ENCODE peak calls at places on chromosomes 3 and 15, in eight cellular contexts. One of them, this sample, is unnamed.

GRCh38 chr3:98574157-98574556 is 19.3 kb downstream of the CPOX start:
- DNase-seq in endothelial cell: no peak
- DNase-seq in CD4-positive, alpha-beta T cell: no peak
- DNase-seq in psoas muscle: no peak
- DNase-seq in epithelial cell of esophagus: no peak
- DNase-seq in MCF 10A: no peak
- DNase-seq in ovary: no peak
- DNase-seq in WTC11: no peak
- DNase-seq in this sample: no peak

GRCh38 chr3:56410576-56410975 is 57.7 kb downstream of the ERC2 start:
- DNase-seq in epithelial cell of esophagus: no peak
- DNase-seq in CD4-positive, alpha-beta T cell: no peak
- DNase-seq in endothelial cell: no peak
- DNase-seq in psoas muscle: no peak
- DNase-seq in WTC11: no peak
- DNase-seq in ovary: no peak
- DNase-seq in MCF 10A: no peak
- DNase-seq in this sample: no peak

GRCh38 chr15:67117356-67117755 is 52.0 kb downstream of the SMAD3 start:
- DNase-seq in psoas muscle: no peak
- DNase-seq in CD4-positive, alpha-beta T cell: no peak
- DNase-seq in ovary: no peak
- DNase-seq in WTC11: no peak
- DNase-seq in epithelial cell of esophagus: no peak
- DNase-seq in endothelial cell: no peak
- DNase-seq in MCF 10A: no peak
- DNase-seq in this sample: no peak

GRCh38 chr15:26864664-26865191 is 2.1 kb upstream of the GABRA5 start:
- DNase-seq in MCF 10A: no peak
- DNase-seq in ovary: no peak
- DNase-seq in epithelial cell of esophagus: peak
- DNase-seq in CD4-positive, alpha-beta T cell: no peak
- DNase-seq in psoas muscle: no peak
- DNase-seq in endothelial cell: peak
- DNase-seq in WTC11: peak
- DNase-seq in this sample: no peak

GRCh38 chr3:119279101-119279554 is 15.1 kb upstream of the ARHGAP31 start:
- DNase-seq in ovary: peak
- DNase-seq in WTC11: no peak
- DNase-seq in psoas muscle: no peak
- DNase-seq in MCF 10A: peak
- DNase-seq in endothelial cell: peak
- DNase-seq in epithelial cell of esophagus: no peak
- DNase-seq in CD4-positive, alpha-beta T cell: no peak
- DNase-seq in this sample: no peak

GRCh38 chr15:52980446-52980845 is 190.3 kb upstream of the ONECUT1 start:
- DNase-seq in WTC11: no peak
- DNase-seq in endothelial cell: no peak
- DNase-seq in MCF 10A: no peak
- DNase-seq in CD4-positive, alpha-beta T cell: no peak
- DNase-seq in ovary: no peak
- DNase-seq in epithelial cell of esophagus: no peak
- DNase-seq in psoas muscle: no peak
- DNase-seq in this sample: no peak

GRCh38 chr3:97235611-97236315 is 421.4 kb downstream of the EPHA6 start:
- DNase-seq in ovary: no peak
- DNase-seq in CD4-positive, alpha-beta T cell: no peak
- DNase-seq in psoas muscle: no peak
- DNase-seq in WTC11: no peak
- DNase-seq in epithelial cell of esophagus: peak
- DNase-seq in endothelial cell: no peak
- DNase-seq in MCF 10A: no peak
- DNase-seq in this sample: no peak

GRCh38 chr3:38640661-38641441 is 8.6 kb downstream of the SCN5A start:
- DNase-seq in psoas muscle: no peak
- DNase-seq in endothelial cell: no peak
- DNase-seq in WTC11: peak
- DNase-seq in epithelial cell of esophagus: no peak
- DNase-seq in ovary: no peak
- DNase-seq in MCF 10A: no peak
- DNase-seq in CD4-positive, alpha-beta T cell: no peak
- DNase-seq in this sample: no peak

DNA sequence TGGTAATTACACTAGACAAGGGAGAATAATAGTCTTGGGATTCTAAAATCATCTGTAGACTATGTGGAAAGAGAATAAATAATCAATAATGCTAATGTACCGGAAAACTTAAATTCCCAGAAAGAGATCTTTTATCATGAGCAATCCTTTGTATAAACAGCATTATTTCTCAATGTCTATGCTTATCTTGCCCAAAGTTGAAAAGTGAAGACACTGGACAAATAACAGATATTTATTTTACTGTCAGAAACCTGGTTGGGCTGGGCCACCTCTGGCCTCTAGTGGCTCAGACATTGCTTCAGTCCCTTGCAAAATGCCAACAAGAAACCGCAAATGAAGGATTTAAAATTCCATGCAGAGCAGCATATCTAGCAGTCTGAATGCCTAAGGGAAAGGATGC is 409.9 kb downstream of the FHIT start:
- DNase-seq in epithelial cell of esophagus: no peak
- DNase-seq in MCF 10A: peak
- DNase-seq in CD4-positive, alpha-beta T cell: no peak
- DNase-seq in WTC11: no peak
- DNase-seq in psoas muscle: no peak
- DNase-seq in endothelial cell: no peak
- DNase-seq in ovary: no peak
- DNase-seq in this sample: no peak
- TF ChIP-seq CTCF in epithelial cell of esophagus: no peak
- TF ChIP-seq CTCF in MCF 10A: no peak
- TF ChIP-seq CTCF in CD4-positive, alpha-beta T cell: no peak
- TF ChIP-seq CTCF in WTC11: no peak
- TF ChIP-seq CTCF in psoas muscle: no peak
- TF ChIP-seq CTCF in endothelial cell: no peak
- TF ChIP-seq CTCF in ovary: no peak
- TF ChIP-seq CTCF in this sample: no peak

GRCh38 chr15:80508783-80509182 is 104.6 kb downstream of the ARNT2 start:
- DNase-seq in MCF 10A: no peak
- DNase-seq in epithelial cell of esophagus: no peak
- DNase-seq in endothelial cell: no peak
- DNase-seq in psoas muscle: no peak
- DNase-seq in WTC11: no peak
- DNase-seq in ovary: no peak
- DNase-seq in CD4-positive, alpha-beta T cell: no peak
- DNase-seq in this sample: no peak

GRCh38 chr15:80517290-80517689 is 113.1 kb downstream of the ARNT2 start:
- DNase-seq in epithelial cell of esophagus: no peak
- DNase-seq in CD4-positive, alpha-beta T cell: no peak
- DNase-seq in ovary: no peak
- DNase-seq in endothelial cell: no peak
- DNase-seq in psoas muscle: no peak
- DNase-seq in MCF 10A: no peak
- DNase-seq in WTC11: no peak
- DNase-seq in this sample: no peak

GRCh38 chr15:80514071-80514780 is 110.0 kb downstream of the ARNT2 start:
- DNase-seq in MCF 10A: peak
- DNase-seq in ovary: no peak
- DNase-seq in epithelial cell of esophagus: no peak
- DNase-seq in psoas muscle: no peak
- DNase-seq in endothelial cell: no peak
- DNase-seq in CD4-positive, alpha-beta T cell: no peak
- DNase-seq in WTC11: no peak
- DNase-seq in this sample: no peak

GRCh38 chr15:80509800-80510199 is 105.6 kb downstream of the ARNT2 start:
- DNase-seq in MCF 10A: no peak
- DNase-seq in ovary: no peak
- DNase-seq in CD4-positive, alpha-beta T cell: no peak
- DNase-seq in epithelial cell of esophagus: no peak
- DNase-seq in WTC11: no peak
- DNase-seq in psoas muscle: no peak
- DNase-seq in endothelial cell: no peak
- DNase-seq in this sample: no peak

DNA sequence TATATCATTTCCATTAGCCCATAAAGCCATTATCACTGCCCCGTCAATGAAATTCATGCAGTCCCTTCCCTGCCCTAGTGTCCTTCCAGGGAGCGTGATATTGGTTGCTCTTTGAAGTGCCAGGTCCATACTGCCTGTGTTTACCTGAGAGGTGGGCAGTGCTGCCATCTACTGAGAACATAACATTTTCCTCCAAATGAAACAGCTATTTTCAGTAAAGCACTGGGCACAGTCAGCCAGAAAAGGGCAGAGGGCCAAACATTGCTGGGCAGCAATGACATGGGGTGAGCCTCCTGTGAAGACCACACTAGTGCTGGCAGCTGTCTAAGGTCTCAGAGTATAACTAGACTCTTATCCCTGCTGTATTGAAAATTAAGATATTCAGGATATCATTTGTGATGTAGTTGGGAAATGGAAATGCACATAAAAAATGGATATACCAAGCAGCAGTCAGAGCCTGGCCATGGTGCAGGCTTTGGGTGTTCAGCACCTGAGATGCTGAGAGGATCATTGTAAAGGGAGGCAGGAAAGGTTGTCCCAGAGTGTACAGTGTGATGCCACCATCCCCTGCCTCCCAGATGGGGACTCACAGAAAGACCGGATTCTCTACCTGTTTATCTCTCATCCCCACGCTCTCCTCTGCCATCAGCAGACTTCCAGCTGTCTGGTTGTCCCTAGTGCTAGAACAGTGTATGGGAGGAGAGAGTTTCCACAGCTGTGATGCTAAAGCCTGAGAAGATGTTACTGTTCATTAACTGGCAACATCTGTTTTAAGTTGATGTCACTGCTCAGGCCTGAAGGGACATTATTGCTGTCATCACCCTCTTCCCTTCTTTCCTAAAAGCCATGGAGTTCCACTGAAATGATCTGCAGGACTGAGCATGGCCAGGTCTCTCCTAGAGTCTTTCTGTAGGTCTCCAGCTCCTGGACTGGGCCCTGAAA is 108.8 kb downstream of the ARNT2 start:
- DNase-seq in MCF 10A: peak
- DNase-seq in psoas muscle: no peak
- DNase-seq in ovary: no peak
- DNase-seq in endothelial cell: no peak
- DNase-seq in CD4-positive, alpha-beta T cell: no peak
- DNase-seq in epithelial cell of esophagus: peak
- DNase-seq in WTC11: no peak
- DNase-seq in this sample: no peak
- TF ChIP-seq CTCF in MCF 10A: peak
- TF ChIP-seq CTCF in psoas muscle: no peak
- TF ChIP-seq CTCF in ovary: no peak
- TF ChIP-seq CTCF in endothelial cell: no peak
- TF ChIP-seq CTCF in CD4-positive, alpha-beta T cell: no peak
- TF ChIP-seq CTCF in epithelial cell of esophagus: peak
- TF ChIP-seq CTCF in WTC11: no peak
- TF ChIP-seq CTCF in this sample: no peak

GRCh38 chr15:66089049-66089448 is 164.5 kb downstream of the MEGF11 start:
- DNase-seq in epithelial cell of esophagus: no peak
- DNase-seq in MCF 10A: no peak
- DNase-seq in endothelial cell: no peak
- DNase-seq in WTC11: no peak
- DNase-seq in CD4-positive, alpha-beta T cell: no peak
- DNase-seq in psoas muscle: no peak
- DNase-seq in ovary: peak
- DNase-seq in this sample: no peak

GRCh38 chr15:66080791-66081475 is 172.6 kb downstream of the MEGF11 start:
- DNase-seq in psoas muscle: no peak
- DNase-seq in WTC11: peak
- DNase-seq in epithelial cell of esophagus: peak
- DNase-seq in MCF 10A: peak
- DNase-seq in CD4-positive, alpha-beta T cell: no peak
- DNase-seq in ovary: peak
- DNase-seq in endothelial cell: peak
- DNase-seq in this sample: peak

GRCh38 chr15:66084704-66085103 is 168.8 kb downstream of the MEGF11 start:
- DNase-seq in endothelial cell: no peak
- DNase-seq in MCF 10A: no peak
- DNase-seq in WTC11: no peak
- DNase-seq in ovary: no peak
- DNase-seq in epithelial cell of esophagus: no peak
- DNase-seq in CD4-positive, alpha-beta T cell: no peak
- DNase-seq in psoas muscle: no peak
- DNase-seq in this sample: no peak

GRCh38 chr15:66085128-66085527 is 168.4 kb downstream of the MEGF11 start:
- DNase-seq in CD4-positive, alpha-beta T cell: no peak
- DNase-seq in psoas muscle: no peak
- DNase-seq in epithelial cell of esophagus: no peak
- DNase-seq in WTC11: peak
- DNase-seq in endothelial cell: peak
- DNase-seq in ovary: no peak
- DNase-seq in MCF 10A: peak
- DNase-seq in this sample: no peak
- TF ChIP-seq CTCF in CD4-positive, alpha-beta T cell: no peak
- TF ChIP-seq CTCF in psoas muscle: no peak
- TF ChIP-seq CTCF in epithelial cell of esophagus: no peak
- TF ChIP-seq CTCF in WTC11: peak
- TF ChIP-seq CTCF in endothelial cell: peak
- TF ChIP-seq CTCF in ovary: no peak
- TF ChIP-seq CTCF in MCF 10A: no peak
- TF ChIP-seq CTCF in this sample: no peak

GRCh38 chr3:59103552-59103951 is 53.7 kb upstream of the CFAP20DC start:
- DNase-seq in ovary: no peak
- DNase-seq in CD4-positive, alpha-beta T cell: no peak
- DNase-seq in WTC11: no peak
- DNase-seq in epithelial cell of esophagus: no peak
- DNase-seq in psoas muscle: no peak
- DNase-seq in endothelial cell: no peak
- DNase-seq in MCF 10A: no peak
- DNase-seq in this sample: no peak
- TF ChIP-seq CTCF in ovary: no peak
- TF ChIP-seq CTCF in CD4-positive, alpha-beta T cell: no peak
- TF ChIP-seq CTCF in WTC11: no peak
- TF ChIP-seq CTCF in epithelial cell of esophagus: no peak
- TF ChIP-seq CTCF in psoas muscle: no peak
- TF ChIP-seq CTCF in endothelial cell: no peak
- TF ChIP-seq CTCF in MCF 10A: no peak
- TF ChIP-seq CTCF in this sample: no peak

GRCh38 chr3:115169808-115170207 is 22.7 kb upstream of the ZBTB20 start:
- DNase-seq in ovary: no peak
- DNase-seq in CD4-positive, alpha-beta T cell: no peak
- DNase-seq in MCF 10A: no peak
- DNase-seq in epithelial cell of esophagus: no peak
- DNase-seq in WTC11: no peak
- DNase-seq in endothelial cell: no peak
- DNase-seq in psoas muscle: no peak
- DNase-seq in this sample: no peak
- TF ChIP-seq CTCF in ovary: no peak
- TF ChIP-seq CTCF in CD4-positive, alpha-beta T cell: peak
- TF ChIP-seq CTCF in MCF 10A: peak
- TF ChIP-seq CTCF in epithelial cell of esophagus: no peak
- TF ChIP-seq CTCF in WTC11: no peak
- TF ChIP-seq CTCF in endothelial cell: peak
- TF ChIP-seq CTCF in psoas muscle: peak
- TF ChIP-seq CTCF in this sample: peak

DNA sequence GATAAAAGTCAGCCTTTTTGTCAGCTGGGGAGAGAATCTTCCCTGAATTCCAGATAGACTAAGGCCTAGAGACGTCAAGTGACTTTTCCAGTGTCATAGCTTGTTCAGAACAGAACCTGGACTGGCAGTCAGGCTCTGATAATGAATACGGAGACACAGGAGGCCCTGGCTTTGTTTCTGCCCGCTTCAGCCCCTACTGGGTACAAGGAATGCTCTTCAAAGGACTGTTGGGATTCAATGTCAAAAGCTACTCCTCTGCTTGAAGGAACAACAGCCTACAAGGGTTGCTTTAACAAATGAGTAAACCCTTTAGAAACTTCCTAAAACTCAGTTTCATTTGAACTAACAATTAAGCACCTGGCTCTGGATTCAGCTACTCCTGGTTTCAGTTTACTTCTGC is 412.3 kb downstream of the OXSM start:
- DNase-seq in WTC11: no peak
- DNase-seq in CD4-positive, alpha-beta T cell: no peak
- DNase-seq in endothelial cell: no peak
- DNase-seq in ovary: no peak
- DNase-seq in epithelial cell of esophagus: no peak
- DNase-seq in MCF 10A: no peak
- DNase-seq in psoas muscle: no peak
- DNase-seq in this sample: no peak
- TF ChIP-seq CTCF in WTC11: no peak
- TF ChIP-seq CTCF in CD4-positive, alpha-beta T cell: no peak
- TF ChIP-seq CTCF in endothelial cell: no peak
- TF ChIP-seq CTCF in ovary: no peak
- TF ChIP-seq CTCF in epithelial cell of esophagus: no peak
- TF ChIP-seq CTCF in MCF 10A: no peak
- TF ChIP-seq CTCF in psoas muscle: no peak
- TF ChIP-seq CTCF in this sample: no peak